ENCODE peak calls at places on chromosome 15, in seven cellular contexts. Q is A549, E is mucosa of descending colon, Y is AG10803, H is fibroblast of the aortic adventitia, A is AG09309, C is left ventricle myocardium inferior. B is an unnamed sample.

GRCh38 chr15:53416219-53416940 is 343.1 kb downstream of the WDR72 start:
- DNase-seq in Q (no peak), E (no peak), Y (no peak), H (no peak), A (no peak), C (no peak), B (no peak)

GRCh38 chr15:31264534-31265089 is 62.0 kb upstream of the KLF13 start:
- DNase-seq in Q (no peak), E (no peak), Y (no peak), H (no peak), A (no peak), C (peak), B (no peak)

GRCh38 chr15:69090197-69090948 is 70.1 kb upstream of the GLCE start:
- DNase-seq in Q (no peak), E (no peak), Y (peak), H (peak), A (no peak), C (no peak), B (peak)

GRCh38 chr15:32818758-32819405 is 101.1 kb downstream of the GREM1 start:
- DNase-seq in Q (no peak), E (no peak), Y (peak), H (peak), A (peak), C (no peak), B (peak)

GRCh38 chr15:73985101-73985873 is 6.8 kb downstream of the STOML1 start:
- DNase-seq in Q (no peak), E (no peak), Y (peak), H (peak), A (no peak), C (no peak), B (no peak)

GRCh38 chr15:32722126-32722525 is 4.3 kb downstream of the GREM1 start:
- DNase-seq in Q (no peak), E (no peak), Y (no peak), H (no peak), A (no peak), C (no peak), B (no peak)

GRCh38 chr15:92937880-92938279 is 37.8 kb downstream of the CHD2 start:
- DNase-seq in Q (no peak), E (no peak), Y (no peak), H (no peak), A (no peak), C (no peak), B (no peak)

GRCh38 chr15:41341519-41341918 is 8.8 kb downstream of the NUSAP1 start:
- DNase-seq in Q (no peak), E (no peak), Y (no peak), H (no peak), A (no peak), C (no peak), B (no peak)

GRCh38 chr15:61404567-61404966 is 175.5 kb upstream of the RORA start:
- DNase-seq in Q (no peak), E (no peak), Y (no peak), H (no peak), A (no peak), C (no peak), B (no peak)

GRCh38 chr15:52677593-52677992 is 1.6 kb downstream of the ATOSA start:
- DNase-seq in Q (no peak), E (no peak), Y (no peak), H (peak), A (no peak), C (no peak), B (no peak)

GRCh38 chr15:58331903-58332675 is 99.7 kb upstream of the LIPC start:
- DNase-seq in Q (peak), E (peak), Y (peak), H (peak), A (peak), C (peak), B (peak)

GRCh38 chr15:52511084-52511483 is 17.6 kb downstream of the MYO5A start:
- DNase-seq in Q (no peak), E (no peak), Y (no peak), H (no peak), A (no peak), C (no peak), B (no peak)

GRCh38 chr15:85778107-85778776 is 16.5 kb downstream of the KLHL25 start:
- DNase-seq in Q (no peak), E (no peak), Y (no peak), H (no peak), A (no peak), C (no peak), B (no peak)

GRCh38 chr15:90262426-90262825 is 3.0 kb upstream of the NGRN start:
- DNase-seq in Q (no peak), E (no peak), Y (no peak), H (peak), A (no peak), C (no peak), B (no peak)

GRCh38 chr15:90838066-90838465 is 30.3 kb upstream of the FURIN start:
- DNase-seq in Q (no peak), E (peak), Y (no peak), H (no peak), A (no peak), C (no peak), B (no peak)

GRCh38 chr15:31228980-31229826 is 97.4 kb upstream of the KLF13 start:
- DNase-seq in Q (peak), E (peak), Y (no peak), H (no peak), A (no peak), C (no peak), B (no peak)

GRCh38 chr15:33026614-33027013 is 167.9 kb downstream of the FMN1 start:
- DNase-seq in Q (no peak), E (peak), Y (no peak), H (no peak), A (no peak), C (peak), B (no peak)

GRCh38 chr15:57321973-57322601 is 54.2 kb upstream of the CGNL1 start:
- DNase-seq in Q (no peak), E (no peak), Y (no peak), H (no peak), A (no peak), C (no peak), B (no peak)

GRCh38 chr15:78979456-78980320 is 34.8 kb upstream of the CTSH start:
- DNase-seq in Q (peak), E (peak), Y (peak), H (peak), A (no peak), C (peak), B (peak)

GRCh38 chr15:47473857-47474256 is 243.4 kb upstream of the SEMA6D start:
- DNase-seq in Q (no peak), E (peak), Y (peak), H (peak), A (no peak), C (peak), B (peak)

GRCh38 chr15:52870015-52870414 is 79.9 kb upstream of the ONECUT1 start:
- DNase-seq in Q (no peak), E (no peak), Y (no peak), H (no peak), A (no peak), C (no peak), B (no peak)

GRCh38 chr15:84944311-84944710 is 37.3 kb upstream of the PDE8A start:
- DNase-seq in Q (no peak), E (no peak), Y (no peak), H (no peak), A (no peak), C (no peak), B (no peak)

GRCh38 chr15:70269991-70270751 is 172.5 kb upstream of the TLE3 start:
- DNase-seq in Q (no peak), E (no peak), Y (peak), H (no peak), A (no peak), C (peak), B (peak)

GRCh38 chr15:47484119-47484518 is 233.2 kb upstream of the SEMA6D start:
- DNase-seq in Q (no peak), E (no peak), Y (no peak), H (no peak), A (no peak), C (no peak), B (peak)

GRCh38 chr15:91965501-91966180 is 112.1 kb downstream of the SLCO3A1 start:
- DNase-seq in Q (peak), E (no peak), Y (peak), H (peak), A (peak), C (no peak), B (peak)

GRCh38 chr15:80942266-80942665 is 47.4 kb downstream of the MESD start:
- DNase-seq in Q (no peak), E (no peak), Y (no peak), H (no peak), A (no peak), C (no peak), B (no peak)

GRCh38 chr15:44595656-44596510 is 58.9 kb downstream of the EIF3J start:
- DNase-seq in Q (no peak), E (no peak), Y (no peak), H (no peak), A (no peak), C (no peak), B (no peak)
- TF ChIP-seq CTCF in Q (no peak), E (no peak), Y (no peak), H (no peak), A (no peak), C (no peak), B (no peak)

GRCh38 chr15:63500265-63501250 is 3.8 kb upstream of the USP3 start:
- DNase-seq in Q (peak), E (peak), Y (no peak), H (no peak), A (no peak), C (no peak), B (no peak)
- H3K4me3 ChIP-seq in Q (peak), E (no peak), Y (peak), H (no peak), A (no peak), C (peak), B (peak)

GRCh38 chr15:88863412-88863811 is 31.9 kb downstream of the HAPLN3 start:
- DNase-seq in Q (no peak), E (no peak), Y (no peak), H (no peak), A (no peak), C (no peak), B (no peak)

GRCh38 chr15:88860212-88860611 is 35.1 kb downstream of the HAPLN3 start:
- DNase-seq in Q (no peak), E (no peak), Y (no peak), H (no peak), A (no peak), C (no peak), B (no peak)

GRCh38 chr15:88859550-88859949 is 35.8 kb downstream of the HAPLN3 start:
- DNase-seq in Q (no peak), E (no peak), Y (no peak), H (no peak), A (no peak), C (no peak), B (no peak)

GRCh38 chr15:88861621-88862020 is 33.7 kb downstream of the HAPLN3 start:
- DNase-seq in Q (no peak), E (no peak), Y (no peak), H (no peak), A (no peak), C (no peak), B (no peak)

GRCh38 chr15:88858934-88859333 is 36.4 kb downstream of the HAPLN3 start:
- DNase-seq in Q (no peak), E (no peak), Y (no peak), H (no peak), A (no peak), C (no peak), B (no peak)
- TF ChIP-seq CTCF in Q (no peak), E (no peak), Y (no peak), H (no peak), A (no peak), C (no peak), B (no peak)

DNA sequence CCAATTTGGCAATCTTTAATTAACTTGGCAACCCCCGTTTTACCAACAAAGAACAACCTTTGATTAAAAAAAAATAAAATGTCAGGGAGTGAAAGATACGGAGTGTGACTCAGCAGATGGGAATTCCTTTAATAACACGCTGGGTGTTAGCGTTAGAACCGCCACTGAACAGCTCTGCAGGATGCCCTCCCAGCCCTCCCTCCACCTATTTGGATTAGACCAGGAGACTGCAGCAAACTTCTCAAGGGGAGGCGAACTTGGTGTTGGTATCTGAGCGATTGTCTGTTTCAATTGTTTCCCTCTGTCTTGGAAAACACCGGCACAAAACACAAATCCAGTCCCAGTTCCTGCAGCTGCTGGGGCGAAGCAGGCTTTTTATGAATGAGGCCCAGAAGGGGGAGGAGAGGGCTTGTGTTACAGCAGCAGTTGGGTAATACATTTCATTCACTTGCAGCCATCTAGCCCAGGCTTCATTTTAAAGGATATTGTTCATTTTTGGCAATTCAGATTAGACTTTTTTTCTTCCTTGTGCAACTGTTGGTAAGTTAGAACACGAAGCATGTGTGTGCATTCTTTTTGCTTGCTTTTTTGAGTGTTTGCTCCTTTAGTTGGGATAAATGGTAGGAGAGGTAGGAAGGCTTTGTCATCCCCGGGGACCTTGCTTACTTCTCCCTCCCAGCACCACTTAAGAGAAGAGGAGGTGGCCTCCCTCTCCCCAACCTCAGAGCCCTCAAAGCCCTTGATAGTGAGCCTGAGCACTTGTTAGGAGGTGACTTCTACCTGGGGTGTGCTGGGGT is 152.3 kb downstream of the IGF1R start:
- DNase-seq in Q (peak), E (peak), Y (peak), H (peak), A (peak), C (no peak), B (peak)
- H3K4me3 ChIP-seq in Q (peak), E (no peak), Y (peak), H (peak), A (no peak), C (peak), B (peak)

GRCh38 chr15:66851226-66852063 is 149.4 kb downstream of the SMAD6 start:
- DNase-seq in Q (peak), E (peak), Y (peak), H (peak), A (peak), C (peak), B (peak)
- TF ChIP-seq CTCF in Q (peak), E (peak), Y (peak), H (peak), A (peak), C (peak), B (peak)

GRCh38 chr15:40239671-40240618 is 1.1 kb downstream of the PAK6 start:
- DNase-seq in Q (no peak), E (no peak), Y (no peak), H (no peak), A (no peak), C (no peak), B (no peak)
- H3K4me3 ChIP-seq in Q (no peak), E (no peak), Y (no peak), H (no peak), A (no peak), C (no peak), B (no peak)

GRCh38 chr15:100572362-100572983 is 29.5 kb downstream of the LINS1 start:
- DNase-seq in Q (peak), E (no peak), Y (peak), H (peak), A (no peak), C (no peak), B (peak)
- TF ChIP-seq CTCF in Q (peak), E (no peak), Y (peak), H (peak), A (peak), C (peak), B (peak)

DNA sequence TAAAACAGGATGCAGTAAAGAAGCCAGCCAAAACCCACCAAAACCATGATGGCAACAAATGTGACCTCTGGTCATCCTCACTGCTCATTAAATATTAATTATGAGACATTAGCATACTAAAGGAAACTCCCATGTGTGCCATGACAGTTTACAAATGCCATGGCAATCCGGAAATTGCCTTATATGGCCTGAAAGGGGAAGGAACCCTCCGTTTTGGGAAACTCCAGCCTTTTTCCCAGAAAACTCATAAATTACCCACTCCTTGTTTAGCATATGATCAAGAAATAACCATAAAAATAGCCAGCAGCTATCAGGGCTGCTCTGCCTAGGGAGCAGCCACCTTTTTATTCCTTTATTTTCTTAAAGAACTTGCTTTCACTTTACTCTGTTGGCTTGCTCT is 992.7 kb downstream of the NTRK3 start:
- DNase-seq in Q (no peak), E (no peak), Y (no peak), H (no peak), A (no peak), C (no peak), B (no peak)
- H3K4me3 ChIP-seq in Q (no peak), E (no peak), Y (no peak), H (no peak), A (no peak), C (no peak), B (no peak)

GRCh38 chr15:83066761-83067637 is at the start of gene BTBD1:
- DNase-seq in Q (peak), E (peak), Y (peak), H (peak), A (peak), C (peak), B (peak)
- TF ChIP-seq CTCF in Q (no peak), E (peak), Y (peak), H (no peak), A (no peak), C (peak), B (peak)

GRCh38 chr15:65383456-65383855 is 5.7 kb upstream of the IGDCC3 start:
- DNase-seq in Q (no peak), E (no peak), Y (no peak), H (no peak), A (no peak), C (no peak), B (no peak)

GRCh38 chr15:65385868-65386253 is 8.1 kb upstream of the IGDCC3 start:
- DNase-seq in Q (no peak), E (no peak), Y (no peak), H (peak), A (no peak), C (peak), B (peak)

GRCh38 chr15:65384895-65385867 is 7.4 kb upstream of the IGDCC3 start:
- DNase-seq in Q (peak), E (peak), Y (peak), H (peak), A (no peak), C (peak), B (peak)

GRCh38 chr15:65383991-65384390 is 6.2 kb upstream of the IGDCC3 start:
- DNase-seq in Q (no peak), E (no peak), Y (no peak), H (no peak), A (no peak), C (no peak), B (no peak)

GRCh38 chr15:65384505-65384894 is 6.7 kb upstream of the IGDCC3 start:
- DNase-seq in Q (no peak), E (no peak), Y (no peak), H (no peak), A (no peak), C (no peak), B (no peak)
- H3K4me3 ChIP-seq in Q (no peak), E (no peak), Y (no peak), H (no peak), A (no peak), C (peak), B (no peak)